ENCODE peak calls at places on chromosomes 1 and 21, in four cellular contexts. U is breast epithelium; M is esophagus squamous epithelium; P is CD8-positive, alpha-beta memory T cell. H is an unnamed sample. For H3K9me3 and H3K36me3, the result is how much of the 10 kb centered on the place peaks cover.

GRCh38 chr21:37045139-37045538 is 27.7 kb downstream of the PIGP start:
- DNase-seq in U (no peak), M (no peak), P (peak), H (no peak)

GRCh38 chr1:231040019-231040799 is at the start of gene FAM89A:
- DNase-seq in U (peak), M (no peak), P (peak), H (no peak)

GRCh38 chr1:28737245-28738137 is 751 bp downstream of the YTHDF2 start:
- DNase-seq in U (no peak), M (no peak), P (peak), H (no peak)

GRCh38 chr1:24379733-24380315 is 33.8 kb downstream of the STPG1 start:
- DNase-seq in U (peak), M (no peak), P (no peak), H (no peak)

GRCh38 chr1:205804605-205805004 is 8.4 kb downstream of the SLC41A1 start:
- DNase-seq in U (no peak), M (no peak), P (no peak), H (no peak)

GRCh38 chr1:21565285-21565684 is 56.1 kb downstream of the ALPL start:
- DNase-seq in U (no peak), M (no peak), P (no peak), H (no peak)

GRCh38 chr1:192698731-192699130 is 62.8 kb downstream of the RGS13 start:
- DNase-seq in U (no peak), M (no peak), P (no peak), H (no peak)

GRCh38 chr1:91781371-91781825 is 104.6 kb downstream of the TGFBR3 start:
- DNase-seq in U (no peak), M (no peak), P (no peak), H (no peak)

GRCh38 chr1:16019580-16020277 is 1.9 kb upstream of the HSPB7 start:
- DNase-seq in U (no peak), M (no peak), P (no peak), H (peak)

GRCh38 chr1:58571616-58572015 is 5.4 kb downstream of the TACSTD2 start:
- DNase-seq in U (no peak), M (no peak), P (no peak), H (no peak)

GRCh38 chr1:203289982-203290260 is 15.4 kb upstream of the BTG2 start:
- DNase-seq in U (no peak), M (no peak), P (no peak), H (no peak)

GRCh38 chr1:40870135-40870728 is 8.1 kb upstream of the CITED4 start:
- DNase-seq in U (no peak), M (no peak), P (no peak), H (no peak)

GRCh38 chr1:28102169-28102568 is 13.8 kb upstream of the EYA3 start:
- DNase-seq in U (no peak), M (no peak), P (no peak), H (no peak)

GRCh38 chr1:24888061-24888970 is 41.8 kb downstream of the RUNX3 start:
- DNase-seq in U (peak), M (no peak), P (no peak), H (no peak)

GRCh38 chr21:35428041-35428400 is 378.9 kb upstream of the RUNX1 start:
- DNase-seq in U (no peak), M (no peak), P (no peak), H (no peak)

GRCh38 chr1:79543435-79543834 is 536.9 kb upstream of the ADGRL4 start:
- DNase-seq in U (no peak), M (no peak), P (no peak), H (no peak)

GRCh38 chr1:59595774-59596173 is 219.0 kb upstream of the HOOK1 start:
- DNase-seq in U (no peak), M (no peak), P (no peak), H (no peak)

GRCh38 chr1:9691108-9691445 is 39.5 kb downstream of the PIK3CD start:
- DNase-seq in U (no peak), M (no peak), P (no peak), H (no peak)

GRCh38 chr1:167317463-167317862 is 96.8 kb downstream of the POU2F1 start:
- DNase-seq in U (no peak), M (no peak), P (no peak), H (no peak)

GRCh38 chr1:75152092-75152491 is 17.9 kb downstream of the LHX8 start:
- DNase-seq in U (no peak), M (no peak), P (no peak), H (no peak)

GRCh38 chr1:53001128-53001527 is 60.9 kb upstream of the PODN start:
- DNase-seq in U (no peak), M (no peak), P (no peak), H (no peak)

GRCh38 chr1:233972951-233973635 is 68.6 kb downstream of the SLC35F3 start:
- DNase-seq in U (no peak), M (no peak), P (no peak), H (no peak)

GRCh38 chr1:60088620-60089155 is 15.1 kb upstream of the C1orf87 start:
- DNase-seq in U (no peak), M (no peak), P (no peak), H (no peak)

GRCh38 chr1:27868932-27869718 is 3.2 kb upstream of the THEMIS2 start:
- DNase-seq in U (no peak), M (no peak), P (peak), H (no peak)

GRCh38 chr1:67711850-67712202 is 26.8 kb downstream of the GADD45A start:
- DNase-seq in U (no peak), M (no peak), P (no peak), H (no peak)

GRCh38 chr1:220290163-220290761 is 18.0 kb upstream of the RAB3GAP2 start:
- DNase-seq in U (no peak), M (no peak), P (no peak), H (no peak)
- H3K9me3 ChIP-seq in U (under half), M (under half), P (under half), H (under half)

GRCh38 chr1:241569848-241570247 is 37.7 kb downstream of the KMO start:
- DNase-seq in U (no peak), M (no peak), P (no peak), H (no peak)
- H3K36me3 ChIP-seq in U (under half), M (under half), P (under half), H (under half)

GRCh38 chr1:45304311-45305081 is 22.2 kb upstream of the HPDL start:
- DNase-seq in U (no peak), M (no peak), P (no peak), H (no peak)

GRCh38 chr1:45306905-45307304 is 19.8 kb upstream of the HPDL start:
- DNase-seq in U (no peak), M (no peak), P (no peak), H (no peak)

GRCh38 chr1:45303582-45304310 is 22.9 kb upstream of the HPDL start:
- DNase-seq in U (peak), M (peak), P (peak), H (peak)

GRCh38 chr1:45305231-45305630 is 21.5 kb upstream of the HPDL start:
- DNase-seq in U (no peak), M (no peak), P (no peak), H (no peak)

GRCh38 chr1:45306319-45306718 is 20.4 kb upstream of the HPDL start:
- DNase-seq in U (no peak), M (no peak), P (no peak), H (no peak)
- H3K27ac ChIP-seq in U (no peak), M (no peak), P (no peak), H (no peak)

DNA sequence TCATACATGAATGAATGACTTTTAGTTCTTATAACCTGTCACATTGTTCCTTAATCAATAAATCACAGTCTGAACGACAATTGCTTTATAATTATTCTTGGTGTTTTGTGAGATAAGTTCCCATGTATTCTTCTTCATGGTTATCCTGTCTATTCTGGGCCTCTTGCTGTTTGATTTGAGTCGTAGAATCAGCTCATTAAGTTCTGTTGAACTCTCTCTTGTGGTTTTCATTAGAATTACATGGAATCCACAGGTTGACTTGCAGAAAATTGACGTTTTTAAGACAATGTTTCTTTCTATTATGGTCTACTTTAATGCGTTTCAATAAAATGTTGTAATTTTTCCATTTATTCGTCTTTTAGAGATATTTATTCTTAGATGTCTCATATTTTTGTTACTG is 4.0 kb upstream of the LCE1A start:
- DNase-seq in U (no peak), M (no peak), P (no peak), H (no peak)
- H3K9me3 ChIP-seq in U (under half), M (under half), P (under half), H (under half)

DNA sequence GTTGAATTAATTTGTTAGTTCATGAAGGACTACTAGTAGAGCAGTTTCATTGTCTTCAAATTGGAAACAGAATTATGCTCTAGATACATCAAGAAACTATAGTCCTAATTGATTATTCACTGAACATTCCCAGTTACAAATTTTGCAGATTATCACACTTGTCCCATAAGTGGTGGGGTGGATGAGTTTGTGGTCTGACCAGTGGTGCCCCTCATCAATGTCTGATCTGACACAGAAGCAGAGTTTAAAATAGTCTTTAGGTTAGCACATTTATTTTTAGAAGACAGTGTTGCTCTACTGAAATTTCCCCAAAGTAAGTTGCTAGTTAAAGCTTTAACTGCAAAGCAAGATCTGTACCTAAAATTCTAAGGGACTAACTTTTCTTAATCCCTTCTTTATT is 42.9 kb downstream of the INKA2 start:
- DNase-seq in U (no peak), M (no peak), P (no peak), H (no peak)
- H3K36me3 ChIP-seq in U (under half), M (under half), P (under half), H (under half)

GRCh38 chr21:42213082-42213774 is 5.7 kb upstream of the ABCG1 start:
- DNase-seq in U (no peak), M (no peak), P (no peak), H (no peak)

GRCh38 chr21:42207426-42207825 is 11.5 kb upstream of the ABCG1 start:
- DNase-seq in U (no peak), M (no peak), P (no peak), H (no peak)

GRCh38 chr21:42212261-42212660 is 6.7 kb upstream of the ABCG1 start:
- DNase-seq in U (no peak), M (no peak), P (no peak), H (no peak)

GRCh38 chr21:42208801-42209490 is 10.0 kb upstream of the ABCG1 start:
- DNase-seq in U (no peak), M (no peak), P (no peak), H (no peak)

DNA sequence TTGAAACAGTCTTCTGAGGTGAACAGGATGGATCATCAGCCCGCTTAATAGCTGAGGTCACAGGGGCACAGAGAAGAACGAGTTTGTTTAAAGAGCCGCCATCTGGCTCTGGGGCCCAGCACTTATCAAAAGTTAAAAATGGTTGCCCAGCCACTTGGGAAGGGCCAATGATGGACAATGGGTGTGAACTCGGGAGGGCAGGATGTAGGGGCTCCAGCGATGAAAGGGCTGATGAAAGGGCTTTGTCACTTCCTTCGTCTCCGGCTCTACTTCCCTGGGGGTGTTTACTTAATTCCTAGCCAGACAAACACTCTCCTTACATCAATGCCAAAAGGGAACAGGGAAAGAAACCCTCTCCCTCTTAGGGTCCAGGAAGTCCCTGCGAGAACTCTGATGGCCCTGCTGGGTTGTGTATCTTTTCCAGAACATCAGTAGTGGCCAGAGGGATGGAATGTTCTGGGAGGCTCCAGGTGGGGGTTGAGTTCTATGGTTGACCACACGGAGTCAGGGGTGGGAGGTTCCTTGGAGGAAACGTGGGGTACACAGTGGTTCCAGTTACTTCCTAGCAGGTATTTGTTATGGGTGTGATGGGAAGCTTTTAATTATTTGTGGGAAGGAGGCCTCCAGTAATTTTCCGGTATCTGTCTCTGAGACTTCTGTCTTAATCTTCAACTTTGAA is 9.0 kb upstream of the ABCG1 start:
- DNase-seq in U (no peak), M (no peak), P (no peak), H (no peak)
- H3K27ac ChIP-seq in U (no peak), M (no peak), P (no peak), H (no peak)

GRCh38 chr1:152218762-152219436 is 5.1 kb downstream of the HRNR start:
- DNase-seq in U (no peak), M (no peak), P (no peak), H (no peak)
- H3K9me3 ChIP-seq in U (under half), M (under half), P (under half), H (under half)